ENCODE peak calls at places on chromosomes 16 and 17, in six cellular contexts. K is Karpas-422; I is CD4-positive, CD25-positive, alpha-beta regulatory T cell; J is effector memory CD4-positive, alpha-beta T cell; C is CD8-positive, alpha-beta T cell; X is gastrocnemius medialis. R is an unnamed sample.
A peak's percentile ranks its signal among the peaks of the same experiment; 100 is the strongest.

GRCh38 chr17:80872999-80873951 is 118.4 kb upstream of the CHMP6 start:
- DNase-seq in K (no peak), I (no peak), J (no peak), C (no peak), X (peak; percentile 89), R (peak; percentile 39)

GRCh38 chr16:87048038-87048743 is 269.0 kb downstream of the C16orf95 start:
- DNase-seq in K (no peak), I (no peak), J (no peak), C (no peak), X (no peak), R (no peak)

GRCh38 chr17:30858556-30859250 is 26.9 kb downstream of the ATAD5 start:
- DNase-seq in K (no peak), I (no peak), J (no peak), C (no peak), X (no peak), R (no peak)

GRCh38 chr16:88338111-88338510 is 44.6 kb upstream of the ZNF469 start:
- DNase-seq in K (no peak), I (no peak), J (no peak), C (no peak), X (no peak), R (no peak)

GRCh38 chr16:10871157-10871991 is 5.6 kb upstream of the CIITA start:
- DNase-seq in K (peak; percentile 79), I (peak; percentile 23), J (no peak), C (peak; percentile 25), X (no peak), R (no peak)

GRCh38 chr16:7524419-7524818 is 191.8 kb downstream of the RBFOX1 start:
- DNase-seq in K (no peak), I (no peak), J (no peak), C (no peak), X (no peak), R (no peak)

GRCh38 chr16:75256059-75256870 is 4.8 kb upstream of the BCAR1 start:
- DNase-seq in K (no peak), I (no peak), J (no peak), C (no peak), X (peak; percentile 38), R (no peak)

GRCh38 chr16:47134550-47134949 is 9.2 kb downstream of the NETO2 start:
- DNase-seq in K (no peak), I (no peak), J (no peak), C (no peak), X (no peak), R (no peak)

GRCh38 chr16:76278976-76279375 is 1.8 kb downstream of the CNTNAP4 start:
- DNase-seq in K (peak; percentile 75), I (no peak), J (no peak), C (no peak), X (no peak), R (no peak)

GRCh38 chr16:48583075-48584065 is 26.6 kb downstream of the N4BP1 start:
- DNase-seq in K (no peak), I (no peak), J (no peak), C (no peak), X (no peak), R (no peak)

GRCh38 chr16:84553873-84554399 is 49.5 kb upstream of the MEAK7 start:
- DNase-seq in K (no peak), I (peak; percentile 13), J (peak; percentile 35), C (peak; percentile 36), X (no peak), R (no peak)

GRCh38 chr16:82440336-82440735 is 186.4 kb upstream of the CDH13 start:
- DNase-seq in K (no peak), I (no peak), J (no peak), C (no peak), X (no peak), R (no peak)

GRCh38 chr17:45123930-45124796 is 8.2 kb downstream of the PLCD3 start:
- DNase-seq in K (peak; percentile 60), I (no peak), J (no peak), C (no peak), X (peak; percentile 56), R (no peak)

GRCh38 chr16:89723279-89724250 is 2.2 kb downstream of the ZNF276 start:
- DNase-seq in K (no peak), I (peak; percentile 60), J (peak; percentile 76), C (peak; percentile 76), X (peak; percentile 44), R (peak; percentile 41)

GRCh38 chr17:76704799-76705198 is 6.0 kb downstream of the MXRA7 start:
- DNase-seq in K (no peak), I (no peak), J (no peak), C (no peak), X (no peak), R (no peak)

GRCh38 chr17:61468263-61468907 is 16.2 kb downstream of the TBX4 start:
- DNase-seq in K (peak; percentile 43), I (no peak), J (no peak), C (no peak), X (no peak), R (no peak)

GRCh38 chr17:65455972-65456343 is 105.5 kb downstream of the AXIN2 start:
- DNase-seq in K (no peak), I (no peak), J (no peak), C (no peak), X (peak; percentile 84), R (peak; percentile 56)

GRCh38 chr16:75102595-75102994 is 14.0 kb downstream of the LDHD start:
- DNase-seq in K (no peak), I (no peak), J (no peak), C (no peak), X (no peak), R (no peak)

GRCh38 chr17:15346196-15346595 is 4.8 kb upstream of the TEKT3 start:
- DNase-seq in K (no peak), I (no peak), J (no peak), C (no peak), X (no peak), R (no peak)

GRCh38 chr17:3879181-3879580 is 13.7 kb downstream of the CAMKK1 start:
- DNase-seq in K (no peak), I (no peak), J (no peak), C (no peak), X (peak; percentile 25), R (no peak)

GRCh38 chr17:6191405-6192095 is 121.4 kb downstream of the WSCD1 start:
- DNase-seq in K (no peak), I (no peak), J (no peak), C (no peak), X (no peak), R (no peak)

GRCh38 chr17:41026668-41027471 is at the start of gene KRTAP1-5:
- DNase-seq in K (no peak), I (no peak), J (no peak), C (no peak), X (no peak), R (no peak)

GRCh38 chr17:76593338-76593737 is 7.7 kb upstream of the ST6GALNAC2 start:
- DNase-seq in K (no peak), I (no peak), J (no peak), C (no peak), X (no peak), R (no peak)

GRCh38 chr17:17719966-17720543 is 38.8 kb downstream of the RAI1 start:
- DNase-seq in K (no peak), I (no peak), J (no peak), C (no peak), X (no peak), R (no peak)

GRCh38 chr17:78000351-78000750 is 41.8 kb downstream of the TNRC6C start:
- DNase-seq in K (no peak), I (no peak), J (no peak), C (no peak), X (no peak), R (no peak)

GRCh38 chr17:82399601-82400101 is 18.5 kb upstream of the HEXD start:
- DNase-seq in K (no peak), I (no peak), J (no peak), C (no peak), X (peak; percentile 79), R (no peak)

GRCh38 chr17:74433421-74434121 is 1.7 kb downstream of the GPRC5C start:
- DNase-seq in K (no peak), I (no peak), J (no peak), C (no peak), X (no peak), R (peak; percentile 10)

GRCh38 chr17:17860761-17861107 is 23.9 kb upstream of the SREBF1 start:
- DNase-seq in K (no peak), I (no peak), J (no peak), C (no peak), X (no peak), R (peak; percentile 64)

GRCh38 chr16:88118376-88118775 is 167.1 kb downstream of the BANP start:
- DNase-seq in K (no peak), I (no peak), J (no peak), C (no peak), X (no peak), R (peak; percentile 46)

DNA sequence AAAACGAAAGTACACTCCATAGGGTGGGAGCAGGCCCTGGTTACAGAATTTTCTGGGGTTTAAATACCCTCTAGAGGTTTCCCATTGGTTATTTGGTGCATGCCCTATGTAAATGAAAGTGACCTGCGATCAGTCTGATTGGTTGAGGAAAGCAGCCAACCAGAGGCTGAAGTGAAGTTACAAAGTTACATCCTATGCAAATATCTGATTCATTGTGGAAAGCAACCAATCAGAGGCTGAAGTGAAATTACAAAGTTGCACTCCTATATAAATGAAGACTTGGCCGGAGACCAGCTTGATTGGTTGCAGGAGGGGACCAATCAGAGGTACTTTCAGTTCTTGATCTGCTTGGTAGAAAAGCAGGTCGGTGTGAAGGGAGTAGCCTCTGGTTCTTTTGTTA is 24.4 kb downstream of the NAA60 start:
- DNase-seq in K (peak; percentile 75), I (no peak), J (no peak), C (no peak), X (no peak), R (no peak)
- H3K4me1 ChIP-seq in K (peaks cover 2% of the 10 kb centered on the region), I (peaks cover 14% of the 10 kb centered on the region), J (peaks cover 5% of the 10 kb centered on the region), C (peaks cover 34% of the 10 kb centered on the region), X (peaks cover 37% of the 10 kb centered on the region), R (peaks cover 49% of the 10 kb centered on the region)

GRCh38 chr17:42457107-42457787 is 1.4 kb upstream of the ATP6V0A1 start:
- DNase-seq in K (no peak), I (no peak), J (no peak), C (no peak), X (no peak), R (no peak)
- H3K4me1 ChIP-seq in K (peaks cover 57% of the 10 kb centered on the region), I (peaks cover 47% of the 10 kb centered on the region), J (peaks cover 41% of the 10 kb centered on the region), C (peaks cover 38% of the 10 kb centered on the region), X (peaks cover 23% of the 10 kb centered on the region), R (peaks cover 48% of the 10 kb centered on the region)

GRCh38 chr17:49483588-49484509 is 11.2 kb upstream of the NGFR start:
- DNase-seq in K (no peak), I (no peak), J (no peak), C (no peak), X (no peak), R (no peak)
- H3K4me1 ChIP-seq in K (no peaks in the 10 kb centered on the region), I (no peaks in the 10 kb centered on the region), J (no peaks in the 10 kb centered on the region), C (peaks cover 11% of the 10 kb centered on the region), X (no peaks in the 10 kb centered on the region), R (no peaks in the 10 kb centered on the region)

GRCh38 chr17:67493811-67494210 is 116.7 kb downstream of the PITPNC1 start:
- DNase-seq in K (no peak), I (no peak), J (no peak), C (no peak), X (no peak), R (no peak)

GRCh38 chr17:67492251-67492740 is 115.2 kb downstream of the PITPNC1 start:
- DNase-seq in K (no peak), I (no peak), J (no peak), C (no peak), X (no peak), R (no peak)

GRCh38 chr17:67491009-67491677 is 114.1 kb downstream of the PITPNC1 start:
- DNase-seq in K (no peak), I (no peak), J (no peak), C (no peak), X (peak; percentile 90), R (peak; percentile 91)

GRCh38 chr17:67491678-67492019 is 114.6 kb downstream of the PITPNC1 start:
- DNase-seq in K (no peak), I (no peak), J (no peak), C (no peak), X (no peak), R (no peak)

GRCh38 chr17:67492824-67493490 is 115.9 kb downstream of the PITPNC1 start:
- DNase-seq in K (no peak), I (no peak), J (no peak), C (no peak), X (no peak), R (no peak)
- H3K4me1 ChIP-seq in K (no peaks in the 10 kb centered on the region), I (no peaks in the 10 kb centered on the region), J (no peaks in the 10 kb centered on the region), C (peaks cover 29% of the 10 kb centered on the region), X (peaks cover 23% of the 10 kb centered on the region), R (peaks cover 16% of the 10 kb centered on the region)

R was measured in upper lobe of left lung.